ENCODE peak calls at places on chromosomes 13 and 19, in five cellular contexts. W is neural progenitor cell, T is testis, U is mucosa of descending colon, G is left lung. B is an unnamed sample. For H3K36me3, the result is how much of the 10 kb centered on the place peaks cover.

GRCh38 chr13:50386527-50387123 is 371.4 kb downstream of the KCNRG start:
- DNase-seq in W (peak), T (no peak), U (no peak), G (no peak), B (peak)

GRCh38 chr13:66224644-66225043 is 1005.5 kb downstream of the PCDH9 start:
- DNase-seq in W (peak), T (no peak), U (no peak), G (no peak), B (no peak)

GRCh38 chr19:5293607-5294089 is 47.0 kb downstream of the PTPRS start:
- DNase-seq in W (peak), T (no peak), U (peak), G (no peak), B (no peak)

GRCh38 chr19:45169602-45170001 is 8.4 kb downstream of the TRAPPC6A start:
- DNase-seq in W (no peak), T (no peak), U (no peak), G (no peak), B (no peak)

GRCh38 chr13:97432232-97432916 is 1.6 kb upstream of the RAP2A start:
- DNase-seq in W (no peak), T (no peak), U (no peak), G (no peak), B (no peak)

GRCh38 chr19:19259741-19260140 is 13.4 kb downstream of the TM6SF2 start:
- DNase-seq in W (peak), T (peak), U (no peak), G (no peak), B (no peak)

GRCh38 chr19:5112175-5112574 is 143.3 kb downstream of the KDM4B start:
- DNase-seq in W (no peak), T (no peak), U (no peak), G (no peak), B (no peak)

GRCh38 chr13:27171244-27171829 is at the start of gene USP12:
- DNase-seq in W (no peak), T (peak), U (peak), G (no peak), B (no peak)

GRCh38 chr19:2524840-2525723 is 49.2 kb downstream of the GADD45B start:
- DNase-seq in W (no peak), T (peak), U (no peak), G (no peak), B (no peak)

GRCh38 chr19:45667620-45668341 is at the start of gene GIPR:
- DNase-seq in W (peak), T (no peak), U (peak), G (peak), B (no peak)

GRCh38 chr19:17671906-17672305 is 16.2 kb downstream of the UNC13A start:
- DNase-seq in W (peak), T (peak), U (no peak), G (no peak), B (no peak)

GRCh38 chr13:41613471-41613870 is 156.1 kb downstream of the RGCC start:
- DNase-seq in W (peak), T (no peak), U (no peak), G (no peak), B (no peak)

GRCh38 chr13:37640499-37640898 is 41.9 kb upstream of the POSTN start:
- DNase-seq in W (peak), T (peak), U (no peak), G (no peak), B (no peak)

GRCh38 chr13:98184796-98185195 is 7.7 kb upstream of the RNF113B start:
- DNase-seq in W (no peak), T (no peak), U (no peak), G (no peak), B (no peak)

GRCh38 chr19:34744896-34745690 is 11.1 kb downstream of the ZNF181 start:
- DNase-seq in W (no peak), T (no peak), U (no peak), G (no peak), B (no peak)

GRCh38 chr19:12789098-12789903 is 2.0 kb upstream of the JUNB start:
- DNase-seq in W (peak), T (no peak), U (peak), G (no peak), B (no peak)

GRCh38 chr19:50230379-50231351 is 27.2 kb downstream of the MYH14 start:
- DNase-seq in W (peak), T (peak), U (no peak), G (no peak), B (no peak)

GRCh38 chr19:40312533-40312932 is 27.4 kb upstream of the AKT2 start:
- DNase-seq in W (peak), T (no peak), U (no peak), G (no peak), B (no peak)
- TF ChIP-seq CTCF in W (peak), T (no peak), U (no peak), G (no peak), B (no peak)

GRCh38 chr19:39834287-39834841 is 402 bp upstream of the DYRK1B start:
- DNase-seq in W (no peak), T (no peak), U (no peak), G (no peak), B (no peak)
- H3K36me3 ChIP-seq in W (under half), T (under half), U (under half), G (half or more), B (under half)

GRCh38 chr19:11598746-11599145 is 1.5 kb downstream of the ZNF627 start:
- DNase-seq in W (no peak), T (no peak), U (no peak), G (no peak), B (no peak)
- H3K4me3 ChIP-seq in W (peak), T (no peak), U (no peak), G (no peak), B (no peak)

GRCh38 chr13:34941835-34942731 is at the start of gene NBEA:
- DNase-seq in W (peak), T (peak), U (peak), G (peak), B (peak)
- TF ChIP-seq CTCF in W (peak), T (peak), U (no peak), G (no peak), B (no peak)

GRCh38 chr19:48471836-48472235 is 2.7 kb downstream of the CYTH2 start:
- DNase-seq in W (no peak), T (no peak), U (no peak), G (no peak), B (no peak)

GRCh38 chr19:48469056-48469881 is at the start of gene CYTH2:
- DNase-seq in W (peak), T (peak), U (peak), G (peak), B (peak)

GRCh38 chr19:48468806-48469055 is 438 bp upstream of the CYTH2 start:
- DNase-seq in W (no peak), T (no peak), U (no peak), G (no peak), B (no peak)

GRCh38 chr19:48470856-48471255 is 1.7 kb downstream of the CYTH2 start:
- DNase-seq in W (no peak), T (no peak), U (no peak), G (no peak), B (no peak)

GRCh38 chr19:48470281-48470680 is 1.1 kb downstream of the CYTH2 start:
- DNase-seq in W (no peak), T (no peak), U (no peak), G (no peak), B (no peak)
- H3K36me3 ChIP-seq in W (under half), T (under half), U (under half), G (half or more), B (under half)

DNA sequence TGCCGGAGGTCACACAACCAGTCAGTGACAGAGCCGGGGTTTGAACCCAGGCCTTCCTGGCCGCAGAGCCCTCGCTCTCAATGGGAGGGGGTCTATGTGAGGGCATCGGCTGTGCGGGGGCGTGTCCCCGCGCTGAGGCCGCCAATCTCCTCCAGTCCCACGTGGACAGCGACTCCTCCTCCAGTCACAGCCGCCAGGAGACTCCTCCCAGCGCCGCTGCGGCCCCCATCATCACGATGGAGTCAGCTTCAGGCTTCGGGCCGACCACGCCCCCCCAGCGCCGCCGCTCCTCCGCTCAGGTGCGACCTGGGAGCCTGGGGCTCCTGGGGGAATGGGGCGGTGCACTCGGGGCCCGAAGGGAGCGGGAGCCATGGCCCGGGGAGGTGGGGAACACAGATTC is 6.0 kb downstream of the SPRED3 start:
- DNase-seq in W (peak), T (no peak), U (peak), G (no peak), B (no peak)
- H3K4me3 ChIP-seq in W (peak), T (peak), U (no peak), G (no peak), B (no peak)

DNA sequence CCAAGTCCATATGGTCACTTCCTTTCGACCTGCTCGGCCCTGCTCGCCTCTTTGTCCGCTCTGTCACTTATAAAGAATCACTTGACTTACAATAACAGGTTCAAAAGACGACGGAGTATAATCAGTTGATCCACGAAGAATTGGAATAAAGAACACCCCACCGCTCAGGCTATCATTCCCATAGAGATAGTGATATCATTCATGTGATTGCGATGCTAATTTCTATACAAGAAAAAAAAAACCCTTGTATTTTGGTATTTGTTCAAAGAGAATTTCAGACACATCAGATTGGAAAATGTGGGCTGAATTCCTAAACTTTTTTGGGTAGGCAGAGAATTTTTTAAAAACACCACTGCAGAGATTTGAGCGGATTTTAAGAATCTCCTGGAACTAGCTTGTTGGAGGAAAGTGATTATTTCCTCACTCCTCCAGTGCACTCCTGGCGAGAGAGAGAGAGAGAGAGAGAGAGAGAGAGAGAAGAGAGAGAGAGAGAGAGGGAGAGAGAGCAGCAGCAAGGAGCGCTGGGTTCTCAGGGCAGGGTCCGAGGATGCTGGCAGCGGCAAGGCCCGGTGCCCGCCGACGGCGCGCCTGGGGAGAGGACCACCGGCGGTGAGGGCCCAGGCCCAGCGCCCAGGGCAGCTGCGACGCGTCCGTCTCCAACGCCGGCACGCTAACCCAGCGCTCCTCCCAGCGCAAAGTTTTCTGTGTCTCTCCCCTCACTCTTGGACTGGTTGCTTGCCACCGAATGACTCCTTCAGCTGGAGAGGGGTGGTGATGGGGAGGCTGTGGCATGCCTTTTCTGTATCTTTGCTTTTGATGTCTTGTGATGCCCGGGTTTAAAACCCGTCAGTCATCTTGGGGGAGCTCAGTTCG is 149.0 kb upstream of the ZNF536 start:
- DNase-seq in W (peak), T (no peak), U (no peak), G (no peak), B (no peak)
- TF ChIP-seq CTCF in W (no peak), T (peak), U (no peak), G (no peak), B (no peak)

GRCh38 chr13:52665325-52665724 is 12.7 kb downstream of the SUGT1 start:
- DNase-seq in W (peak), T (no peak), U (no peak), G (no peak), B (no peak)
- H3K36me3 ChIP-seq in W (under half), T (under half), U (under half), G (half or more), B (under half)

B was measured in BJ.